ENCODE peak calls at places on chromosomes 7 and 10, in ten cellular contexts. One of them, this sample, is unnamed.

GRCh38 chr7:12862146-12862545 is 174.7 kb downstream of the ARL4A start:
- DNase-seq in heart left ventricle: no peak
- DNase-seq in brain microvascular endothelial cell: no peak
- DNase-seq in GM20000: no peak
- DNase-seq in AG09309: no peak
- DNase-seq in glutamatergic neuron: no peak
- DNase-seq in endodermal cell: no peak
- DNase-seq in lower lobe of right lung: no peak
- DNase-seq in lower leg skin: no peak
- DNase-seq in foreskin fibroblast: no peak
- DNase-seq in this sample: no peak

GRCh38 chr10:33719005-33719703 is 384.7 kb upstream of the NRP1 start:
- DNase-seq in heart left ventricle: peak
- DNase-seq in AG09309: no peak
- DNase-seq in glutamatergic neuron: peak
- DNase-seq in brain microvascular endothelial cell: no peak
- DNase-seq in lower lobe of right lung: no peak
- DNase-seq in endodermal cell: no peak
- DNase-seq in GM20000: no peak
- DNase-seq in foreskin fibroblast: no peak
- DNase-seq in lower leg skin: no peak
- DNase-seq in this sample: no peak

GRCh38 chr10:62352356-62352963 is 21.7 kb upstream of the ZNF365 start:
- DNase-seq in AG09309: no peak
- DNase-seq in glutamatergic neuron: no peak
- DNase-seq in lower lobe of right lung: no peak
- DNase-seq in GM20000: no peak
- DNase-seq in endodermal cell: no peak
- DNase-seq in brain microvascular endothelial cell: peak
- DNase-seq in lower leg skin: no peak
- DNase-seq in heart left ventricle: no peak
- DNase-seq in foreskin fibroblast: peak
- DNase-seq in this sample: no peak

GRCh38 chr7:41918597-41918996 is 215.7 kb upstream of the INHBA start:
- DNase-seq in glutamatergic neuron: no peak
- DNase-seq in AG09309: peak
- DNase-seq in lower leg skin: no peak
- DNase-seq in endodermal cell: no peak
- DNase-seq in brain microvascular endothelial cell: peak
- DNase-seq in foreskin fibroblast: peak
- DNase-seq in heart left ventricle: no peak
- DNase-seq in lower lobe of right lung: no peak
- DNase-seq in GM20000: no peak
- DNase-seq in this sample: no peak

GRCh38 chr10:11782793-11783557 is 40.2 kb upstream of the PROSER2 start:
- DNase-seq in lower leg skin: no peak
- DNase-seq in GM20000: peak
- DNase-seq in endodermal cell: peak
- DNase-seq in glutamatergic neuron: no peak
- DNase-seq in AG09309: no peak
- DNase-seq in lower lobe of right lung: no peak
- DNase-seq in foreskin fibroblast: peak
- DNase-seq in brain microvascular endothelial cell: peak
- DNase-seq in heart left ventricle: no peak
- DNase-seq in this sample: no peak

GRCh38 chr10:123068098-123068853 is 59.5 kb downstream of the ACADSB start:
- DNase-seq in lower lobe of right lung: no peak
- DNase-seq in GM20000: no peak
- DNase-seq in lower leg skin: no peak
- DNase-seq in AG09309: no peak
- DNase-seq in foreskin fibroblast: no peak
- DNase-seq in endodermal cell: no peak
- DNase-seq in glutamatergic neuron: no peak
- DNase-seq in heart left ventricle: no peak
- DNase-seq in brain microvascular endothelial cell: no peak
- DNase-seq in this sample: no peak

GRCh38 chr7:151851782-151852181 is 25.1 kb downstream of the PRKAG2 start:
- DNase-seq in endodermal cell: no peak
- DNase-seq in GM20000: no peak
- DNase-seq in lower leg skin: peak
- DNase-seq in AG09309: no peak
- DNase-seq in brain microvascular endothelial cell: no peak
- DNase-seq in foreskin fibroblast: no peak
- DNase-seq in lower lobe of right lung: peak
- DNase-seq in heart left ventricle: peak
- DNase-seq in glutamatergic neuron: no peak
- DNase-seq in this sample: no peak

GRCh38 chr10:48253970-48254657 is 20.4 kb downstream of the FRMPD2 start:
- DNase-seq in heart left ventricle: no peak
- DNase-seq in GM20000: no peak
- DNase-seq in AG09309: peak
- DNase-seq in glutamatergic neuron: no peak
- DNase-seq in lower leg skin: no peak
- DNase-seq in lower lobe of right lung: no peak
- DNase-seq in brain microvascular endothelial cell: peak
- DNase-seq in foreskin fibroblast: no peak
- DNase-seq in endodermal cell: no peak
- DNase-seq in this sample: no peak

GRCh38 chr10:80202934-80203834 is 2.2 kb downstream of the ANXA11 start:
- DNase-seq in foreskin fibroblast: peak
- DNase-seq in lower lobe of right lung: peak
- DNase-seq in heart left ventricle: peak
- DNase-seq in brain microvascular endothelial cell: peak
- DNase-seq in AG09309: peak
- DNase-seq in GM20000: peak
- DNase-seq in endodermal cell: peak
- DNase-seq in lower leg skin: no peak
- DNase-seq in glutamatergic neuron: no peak
- DNase-seq in this sample: peak

GRCh38 chr10:18472977-18473376 is 178.4 kb downstream of the NSUN6 start:
- DNase-seq in GM20000: peak
- DNase-seq in heart left ventricle: no peak
- DNase-seq in AG09309: no peak
- DNase-seq in brain microvascular endothelial cell: no peak
- DNase-seq in glutamatergic neuron: no peak
- DNase-seq in lower leg skin: no peak
- DNase-seq in lower lobe of right lung: no peak
- DNase-seq in foreskin fibroblast: no peak
- DNase-seq in endodermal cell: peak
- DNase-seq in this sample: no peak

GRCh38 chr10:113412161-113412560 is 140.7 kb upstream of the HABP2 start:
- DNase-seq in lower lobe of right lung: no peak
- DNase-seq in GM20000: no peak
- DNase-seq in endodermal cell: no peak
- DNase-seq in brain microvascular endothelial cell: no peak
- DNase-seq in AG09309: peak
- DNase-seq in glutamatergic neuron: no peak
- DNase-seq in foreskin fibroblast: no peak
- DNase-seq in heart left ventricle: no peak
- DNase-seq in lower leg skin: no peak
- DNase-seq in this sample: no peak

GRCh38 chr10:89303161-89303560 is 1.3 kb downstream of the IFIT2 start:
- DNase-seq in brain microvascular endothelial cell: no peak
- DNase-seq in GM20000: no peak
- DNase-seq in lower lobe of right lung: no peak
- DNase-seq in foreskin fibroblast: no peak
- DNase-seq in lower leg skin: no peak
- DNase-seq in endodermal cell: no peak
- DNase-seq in AG09309: no peak
- DNase-seq in heart left ventricle: no peak
- DNase-seq in glutamatergic neuron: no peak
- DNase-seq in this sample: no peak

GRCh38 chr7:91043924-91044660 is 220.1 kb upstream of the FZD1 start:
- DNase-seq in endodermal cell: peak
- DNase-seq in heart left ventricle: no peak
- DNase-seq in lower leg skin: no peak
- DNase-seq in lower lobe of right lung: no peak
- DNase-seq in GM20000: no peak
- DNase-seq in AG09309: no peak
- DNase-seq in brain microvascular endothelial cell: no peak
- DNase-seq in glutamatergic neuron: no peak
- DNase-seq in foreskin fibroblast: no peak
- DNase-seq in this sample: no peak

GRCh38 chr7:113197274-113197673 is 78.9 kb upstream of the SMIM30 start:
- DNase-seq in endodermal cell: no peak
- DNase-seq in foreskin fibroblast: peak
- DNase-seq in heart left ventricle: no peak
- DNase-seq in lower leg skin: no peak
- DNase-seq in glutamatergic neuron: no peak
- DNase-seq in AG09309: peak
- DNase-seq in lower lobe of right lung: no peak
- DNase-seq in GM20000: no peak
- DNase-seq in brain microvascular endothelial cell: peak
- DNase-seq in this sample: no peak

GRCh38 chr10:113169853-113170455 is 219.9 kb downstream of the TCF7L2 start:
- DNase-seq in endodermal cell: no peak
- DNase-seq in heart left ventricle: no peak
- DNase-seq in lower leg skin: no peak
- DNase-seq in lower lobe of right lung: no peak
- DNase-seq in foreskin fibroblast: no peak
- DNase-seq in brain microvascular endothelial cell: no peak
- DNase-seq in AG09309: no peak
- DNase-seq in glutamatergic neuron: no peak
- DNase-seq in GM20000: peak
- DNase-seq in this sample: no peak

GRCh38 chr7:31110331-31111108 is 58.4 kb downstream of the ADCYAP1R1 start:
- DNase-seq in lower lobe of right lung: no peak
- DNase-seq in glutamatergic neuron: no peak
- DNase-seq in endodermal cell: no peak
- DNase-seq in GM20000: no peak
- DNase-seq in heart left ventricle: no peak
- DNase-seq in lower leg skin: peak
- DNase-seq in brain microvascular endothelial cell: no peak
- DNase-seq in foreskin fibroblast: no peak
- DNase-seq in AG09309: no peak
- DNase-seq in this sample: no peak

GRCh38 chr10:92080244-92080643 is 156.7 kb downstream of the BTAF1 start:
- DNase-seq in lower lobe of right lung: no peak
- DNase-seq in GM20000: no peak
- DNase-seq in heart left ventricle: no peak
- DNase-seq in lower leg skin: no peak
- DNase-seq in brain microvascular endothelial cell: no peak
- DNase-seq in endodermal cell: no peak
- DNase-seq in foreskin fibroblast: no peak
- DNase-seq in AG09309: no peak
- DNase-seq in glutamatergic neuron: no peak
- DNase-seq in this sample: no peak
- TF ChIP-seq CTCF in lower lobe of right lung: no peak
- TF ChIP-seq CTCF in GM20000: no peak
- TF ChIP-seq CTCF in heart left ventricle: no peak
- TF ChIP-seq CTCF in lower leg skin: no peak
- TF ChIP-seq CTCF in brain microvascular endothelial cell: no peak
- TF ChIP-seq CTCF in endodermal cell: peak
- TF ChIP-seq CTCF in foreskin fibroblast: no peak
- TF ChIP-seq CTCF in AG09309: no peak
- TF ChIP-seq CTCF in glutamatergic neuron: no peak
- TF ChIP-seq CTCF in this sample: no peak

GRCh38 chr10:27223964-27224363 is 16.6 kb downstream of the ACBD5 start:
- DNase-seq in GM20000: no peak
- DNase-seq in lower leg skin: no peak
- DNase-seq in glutamatergic neuron: peak
- DNase-seq in brain microvascular endothelial cell: peak
- DNase-seq in endodermal cell: peak
- DNase-seq in lower lobe of right lung: no peak
- DNase-seq in foreskin fibroblast: peak
- DNase-seq in AG09309: no peak
- DNase-seq in heart left ventricle: no peak
- DNase-seq in this sample: no peak
- TF ChIP-seq CTCF in GM20000: peak
- TF ChIP-seq CTCF in lower leg skin: no peak
- TF ChIP-seq CTCF in glutamatergic neuron: peak
- TF ChIP-seq CTCF in brain microvascular endothelial cell: peak
- TF ChIP-seq CTCF in endodermal cell: peak
- TF ChIP-seq CTCF in lower lobe of right lung: peak
- TF ChIP-seq CTCF in foreskin fibroblast: peak
- TF ChIP-seq CTCF in AG09309: peak
- TF ChIP-seq CTCF in heart left ventricle: peak
- TF ChIP-seq CTCF in this sample: peak

DNA sequence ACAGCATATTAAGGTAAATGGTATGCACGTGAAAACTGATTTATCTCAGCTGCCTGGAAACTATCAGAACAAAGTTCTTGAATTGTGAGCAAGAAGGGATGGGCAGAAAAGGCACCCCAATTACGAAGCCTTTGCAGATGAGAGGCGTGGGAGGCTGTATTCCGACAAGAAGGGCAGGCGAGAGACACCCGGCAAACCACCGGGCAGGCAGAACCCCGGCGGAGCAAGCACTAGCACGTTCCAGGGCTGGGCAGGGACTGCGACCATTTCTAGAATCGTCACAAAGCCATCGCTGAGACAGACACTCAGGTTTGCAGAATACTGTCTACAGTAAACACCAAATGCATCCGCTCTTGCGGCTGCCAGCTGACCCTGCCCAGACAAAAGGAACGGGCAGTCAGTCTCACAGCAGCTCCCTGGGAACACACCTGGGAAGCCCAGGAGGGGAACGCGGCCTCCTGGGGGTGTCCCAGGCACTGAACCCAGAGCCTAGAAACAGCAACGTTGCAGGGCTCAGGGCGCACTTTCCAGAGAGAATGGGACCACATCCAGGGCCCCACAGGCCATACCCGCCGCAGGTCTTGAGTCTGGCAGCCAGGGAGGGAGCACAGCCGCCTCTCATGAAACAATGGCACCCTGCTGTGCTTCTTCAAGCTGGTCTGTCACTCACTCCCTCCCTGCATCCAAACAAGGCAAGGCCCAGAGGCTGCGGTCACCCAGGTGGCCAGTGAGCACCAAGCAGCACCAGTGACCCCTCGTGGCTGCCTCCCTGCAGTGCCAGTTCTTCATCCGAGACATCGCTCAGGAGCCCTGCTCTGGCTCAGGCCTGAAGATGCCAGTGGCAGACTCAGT is 261.9 kb downstream of the PTPRN2 start:
- DNase-seq in brain microvascular endothelial cell: peak
- DNase-seq in lower leg skin: no peak
- DNase-seq in glutamatergic neuron: peak
- DNase-seq in lower lobe of right lung: no peak
- DNase-seq in endodermal cell: peak
- DNase-seq in heart left ventricle: no peak
- DNase-seq in AG09309: no peak
- DNase-seq in foreskin fibroblast: no peak
- DNase-seq in GM20000: no peak
- DNase-seq in this sample: no peak
- TF ChIP-seq CTCF in brain microvascular endothelial cell: no peak
- TF ChIP-seq CTCF in lower leg skin: no peak
- TF ChIP-seq CTCF in glutamatergic neuron: peak
- TF ChIP-seq CTCF in lower lobe of right lung: peak
- TF ChIP-seq CTCF in endodermal cell: peak
- TF ChIP-seq CTCF in heart left ventricle: peak
- TF ChIP-seq CTCF in AG09309: no peak
- TF ChIP-seq CTCF in foreskin fibroblast: no peak
- TF ChIP-seq CTCF in GM20000: no peak
- TF ChIP-seq CTCF in this sample: no peak

DNA sequence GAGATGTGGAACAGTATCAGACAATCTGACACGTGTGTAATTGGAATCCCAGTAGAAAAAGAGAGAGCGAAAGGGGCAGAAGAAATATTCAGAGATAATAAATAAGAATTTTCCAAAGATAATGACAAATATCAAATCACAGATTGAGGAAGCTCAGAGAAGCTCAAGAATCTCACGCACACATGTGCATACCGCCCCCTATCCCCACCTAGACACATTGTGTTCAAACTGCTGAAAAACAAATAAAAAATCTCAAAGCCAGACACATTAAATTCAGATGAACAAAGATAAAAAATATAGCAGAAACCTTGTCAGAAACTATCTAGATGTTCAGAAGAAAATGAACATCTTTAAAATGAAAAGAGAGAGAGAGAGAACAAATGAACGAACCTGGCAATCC is 17.2 kb downstream of the SFR1 start:
- DNase-seq in brain microvascular endothelial cell: no peak
- DNase-seq in GM20000: no peak
- DNase-seq in endodermal cell: no peak
- DNase-seq in glutamatergic neuron: no peak
- DNase-seq in AG09309: no peak
- DNase-seq in heart left ventricle: no peak
- DNase-seq in lower lobe of right lung: no peak
- DNase-seq in foreskin fibroblast: no peak
- DNase-seq in lower leg skin: no peak
- DNase-seq in this sample: no peak
- TF ChIP-seq CTCF in brain microvascular endothelial cell: peak
- TF ChIP-seq CTCF in GM20000: no peak
- TF ChIP-seq CTCF in endodermal cell: peak
- TF ChIP-seq CTCF in glutamatergic neuron: no peak
- TF ChIP-seq CTCF in AG09309: peak
- TF ChIP-seq CTCF in heart left ventricle: peak
- TF ChIP-seq CTCF in lower lobe of right lung: no peak
- TF ChIP-seq CTCF in foreskin fibroblast: peak
- TF ChIP-seq CTCF in lower leg skin: no peak
- TF ChIP-seq CTCF in this sample: peak